ENCODE peak calls at places on chromosome 1, in four cellular contexts. One of them, this sample, is unnamed.

GRCh38 chr1:231867607-231868006 is 241.0 kb downstream of the DISC1 start:
- DNase-seq in WTC11: no peak
- DNase-seq in activated T-cell treated with anti-CD3 and anti-CD28 coated beads, Interleukin-2, amount 50 U/mL, for 24 hours: no peak
- DNase-seq in Right ventricle myocardium superior: no peak
- DNase-seq in this sample: no peak

GRCh38 chr1:112074711-112075110 is 85.2 kb upstream of the KCND3 start:
- DNase-seq in WTC11: no peak
- DNase-seq in activated T-cell treated with anti-CD3 and anti-CD28 coated beads, Interleukin-2, amount 50 U/mL, for 24 hours: no peak
- DNase-seq in Right ventricle myocardium superior: no peak
- DNase-seq in this sample: no peak

GRCh38 chr1:31073044-31073443 is 7.5 kb upstream of the PUM1 start:
- DNase-seq in WTC11: no peak
- DNase-seq in activated T-cell treated with anti-CD3 and anti-CD28 coated beads, Interleukin-2, amount 50 U/mL, for 24 hours: no peak
- DNase-seq in Right ventricle myocardium superior: no peak
- DNase-seq in this sample: no peak

GRCh38 chr1:241269116-241269515 is 87.9 kb downstream of the RGS7 start:
- DNase-seq in WTC11: peak; percentile 47
- DNase-seq in activated T-cell treated with anti-CD3 and anti-CD28 coated beads, Interleukin-2, amount 50 U/mL, for 24 hours: no peak
- DNase-seq in Right ventricle myocardium superior: no peak
- DNase-seq in this sample: no peak

GRCh38 chr1:16006552-16007485 is 2.8 kb downstream of the SRARP start:
- DNase-seq in WTC11: no peak
- DNase-seq in activated T-cell treated with anti-CD3 and anti-CD28 coated beads, Interleukin-2, amount 50 U/mL, for 24 hours: no peak
- DNase-seq in Right ventricle myocardium superior: no peak
- DNase-seq in this sample: peak; percentile 15

GRCh38 chr1:31548518-31548898 is 27.8 kb upstream of the TINAGL1 start:
- DNase-seq in WTC11: no peak
- DNase-seq in activated T-cell treated with anti-CD3 and anti-CD28 coated beads, Interleukin-2, amount 50 U/mL, for 24 hours: no peak
- DNase-seq in Right ventricle myocardium superior: no peak
- DNase-seq in this sample: peak; percentile 60

GRCh38 chr1:214823311-214824117 is 220.5 kb downstream of the CENPF start:
- DNase-seq in WTC11: peak; percentile 49
- DNase-seq in activated T-cell treated with anti-CD3 and anti-CD28 coated beads, Interleukin-2, amount 50 U/mL, for 24 hours: no peak
- DNase-seq in Right ventricle myocardium superior: no peak
- DNase-seq in this sample: no peak

GRCh38 chr1:35927472-35927871 is 3.4 kb upstream of the AGO3 start:
- DNase-seq in WTC11: no peak
- DNase-seq in activated T-cell treated with anti-CD3 and anti-CD28 coated beads, Interleukin-2, amount 50 U/mL, for 24 hours: no peak
- DNase-seq in Right ventricle myocardium superior: no peak
- DNase-seq in this sample: no peak

GRCh38 chr1:55128418-55128817 is 86.7 kb downstream of the USP24 start:
- DNase-seq in WTC11: no peak
- DNase-seq in activated T-cell treated with anti-CD3 and anti-CD28 coated beads, Interleukin-2, amount 50 U/mL, for 24 hours: no peak
- DNase-seq in Right ventricle myocardium superior: no peak
- DNase-seq in this sample: no peak

GRCh38 chr1:64744492-64745180 is at the start of gene RAVER2:
- DNase-seq in WTC11: peak; percentile 80
- DNase-seq in activated T-cell treated with anti-CD3 and anti-CD28 coated beads, Interleukin-2, amount 50 U/mL, for 24 hours: peak; percentile 74
- DNase-seq in Right ventricle myocardium superior: peak; percentile 85
- DNase-seq in this sample: peak; percentile 86

GRCh38 chr1:206557636-206558473 is 50.5 kb downstream of the RASSF5 start:
- DNase-seq in WTC11: no peak
- DNase-seq in activated T-cell treated with anti-CD3 and anti-CD28 coated beads, Interleukin-2, amount 50 U/mL, for 24 hours: peak; percentile 68
- DNase-seq in Right ventricle myocardium superior: no peak
- DNase-seq in this sample: peak; percentile 64

GRCh38 chr1:100076319-100076718 is 56.4 kb downstream of the SASS6 start:
- DNase-seq in WTC11: no peak
- DNase-seq in activated T-cell treated with anti-CD3 and anti-CD28 coated beads, Interleukin-2, amount 50 U/mL, for 24 hours: no peak
- DNase-seq in Right ventricle myocardium superior: no peak
- DNase-seq in this sample: no peak

GRCh38 chr1:109312978-109313775 is 6.4 kb upstream of the MYBPHL start:
- DNase-seq in WTC11: no peak
- DNase-seq in activated T-cell treated with anti-CD3 and anti-CD28 coated beads, Interleukin-2, amount 50 U/mL, for 24 hours: no peak
- DNase-seq in Right ventricle myocardium superior: no peak
- DNase-seq in this sample: no peak

GRCh38 chr1:160636076-160636475 is 10.8 kb downstream of the SLAMF1 start:
- DNase-seq in WTC11: no peak
- DNase-seq in activated T-cell treated with anti-CD3 and anti-CD28 coated beads, Interleukin-2, amount 50 U/mL, for 24 hours: no peak
- DNase-seq in Right ventricle myocardium superior: no peak
- DNase-seq in this sample: no peak

GRCh38 chr1:118132000-118132399 is 53.0 kb downstream of the SPAG17 start:
- DNase-seq in WTC11: no peak
- DNase-seq in activated T-cell treated with anti-CD3 and anti-CD28 coated beads, Interleukin-2, amount 50 U/mL, for 24 hours: no peak
- DNase-seq in Right ventricle myocardium superior: no peak
- DNase-seq in this sample: no peak

GRCh38 chr1:208979776-208980175 is 603.7 kb upstream of the CAMK1G start:
- DNase-seq in WTC11: no peak
- DNase-seq in activated T-cell treated with anti-CD3 and anti-CD28 coated beads, Interleukin-2, amount 50 U/mL, for 24 hours: no peak
- DNase-seq in Right ventricle myocardium superior: no peak
- DNase-seq in this sample: no peak